ENCODE peak calls at places on chromosomes 13 and 19, in eight cellular contexts. One of them, this sample, is unnamed.
A peak's percentile ranks its signal among the peaks of the same experiment; 100 is the strongest.

GRCh38 chr19:2274937-2275535 is 6.9 kb downstream of the PEAK3 start:
- DNase-seq in H9: peak; percentile 82
- DNase-seq in heart right ventricle: peak; percentile 68
- DNase-seq in suprapubic skin: no peak
- DNase-seq in PC-3: peak; percentile 66
- DNase-seq in mesenchymal stem cell: peak; percentile 79
- DNase-seq in thyroid gland: peak; percentile 65
- DNase-seq in aorta: no peak
- DNase-seq in this sample: peak; percentile 68

GRCh38 chr19:2488942-2489731 is 13.2 kb downstream of the GADD45B start:
- DNase-seq in PC-3: peak; percentile 54
- DNase-seq in aorta: peak; percentile 86
- DNase-seq in heart right ventricle: peak; percentile 50
- DNase-seq in suprapubic skin: no peak
- DNase-seq in thyroid gland: peak; percentile 78
- DNase-seq in H9: no peak
- DNase-seq in mesenchymal stem cell: peak; percentile 58
- DNase-seq in this sample: peak; percentile 47

GRCh38 chr13:57123660-57124059 is 17.1 kb upstream of the PRR20A start:
- DNase-seq in aorta: peak; percentile 68
- DNase-seq in PC-3: no peak
- DNase-seq in mesenchymal stem cell: no peak
- DNase-seq in heart right ventricle: peak; percentile 73
- DNase-seq in suprapubic skin: no peak
- DNase-seq in H9: no peak
- DNase-seq in thyroid gland: no peak
- DNase-seq in this sample: no peak

GRCh38 chr19:57888494-57889231 is at the start of gene ZNF814:
- DNase-seq in suprapubic skin: peak; percentile 85
- DNase-seq in PC-3: no peak
- DNase-seq in heart right ventricle: peak; percentile 92
- DNase-seq in aorta: peak; percentile 74
- DNase-seq in mesenchymal stem cell: peak; percentile 92
- DNase-seq in H9: peak; percentile 94
- DNase-seq in thyroid gland: peak; percentile 90
- DNase-seq in this sample: peak; percentile 79

GRCh38 chr13:54647275-54647674 is 1618.7 kb downstream of the OLFM4 start:
- DNase-seq in heart right ventricle: no peak
- DNase-seq in mesenchymal stem cell: no peak
- DNase-seq in PC-3: no peak
- DNase-seq in H9: no peak
- DNase-seq in aorta: no peak
- DNase-seq in thyroid gland: no peak
- DNase-seq in suprapubic skin: no peak
- DNase-seq in this sample: no peak

GRCh38 chr19:2579678-2580280 is 103.9 kb downstream of the GADD45B start:
- DNase-seq in heart right ventricle: no peak
- DNase-seq in aorta: peak; percentile 44
- DNase-seq in H9: no peak
- DNase-seq in PC-3: no peak
- DNase-seq in thyroid gland: no peak
- DNase-seq in mesenchymal stem cell: no peak
- DNase-seq in suprapubic skin: peak; percentile 65
- DNase-seq in this sample: no peak

GRCh38 chr19:11964858-11965645 is at the start of gene ZNF763:
- DNase-seq in heart right ventricle: peak; percentile 95
- DNase-seq in mesenchymal stem cell: peak; percentile 91
- DNase-seq in aorta: peak; percentile 97
- DNase-seq in thyroid gland: peak; percentile 98
- DNase-seq in suprapubic skin: peak; percentile 97
- DNase-seq in H9: peak; percentile 97
- DNase-seq in PC-3: peak; percentile 75
- DNase-seq in this sample: peak; percentile 97

GRCh38 chr13:78177306-78177705 is 258.7 kb upstream of the EDNRB start:
- DNase-seq in thyroid gland: no peak
- DNase-seq in H9: no peak
- DNase-seq in suprapubic skin: no peak
- DNase-seq in PC-3: no peak
- DNase-seq in mesenchymal stem cell: no peak
- DNase-seq in aorta: no peak
- DNase-seq in heart right ventricle: no peak
- DNase-seq in this sample: no peak

GRCh38 chr19:4256563-4256962 is 9.7 kb downstream of the YJU2 start:
- DNase-seq in H9: no peak
- DNase-seq in mesenchymal stem cell: no peak
- DNase-seq in suprapubic skin: no peak
- DNase-seq in heart right ventricle: no peak
- DNase-seq in thyroid gland: no peak
- DNase-seq in PC-3: no peak
- DNase-seq in aorta: no peak
- DNase-seq in this sample: no peak

GRCh38 chr19:28632357-28633076 is 580.4 kb downstream of the UQCRFS1 start:
- DNase-seq in aorta: no peak
- DNase-seq in suprapubic skin: no peak
- DNase-seq in PC-3: no peak
- DNase-seq in heart right ventricle: no peak
- DNase-seq in mesenchymal stem cell: no peak
- DNase-seq in H9: no peak
- DNase-seq in thyroid gland: no peak
- DNase-seq in this sample: no peak

GRCh38 chr19:38062959-38063786 is 156.2 kb downstream of the SIPA1L3 start:
- DNase-seq in thyroid gland: peak; percentile 39
- DNase-seq in H9: no peak
- DNase-seq in mesenchymal stem cell: peak; percentile 31
- DNase-seq in aorta: no peak
- DNase-seq in PC-3: no peak
- DNase-seq in heart right ventricle: no peak
- DNase-seq in suprapubic skin: no peak
- DNase-seq in this sample: no peak

GRCh38 chr13:75785130-75785529 is 149.0 kb downstream of the LMO7 start:
- DNase-seq in aorta: no peak
- DNase-seq in heart right ventricle: no peak
- DNase-seq in thyroid gland: no peak
- DNase-seq in PC-3: no peak
- DNase-seq in H9: no peak
- DNase-seq in mesenchymal stem cell: no peak
- DNase-seq in suprapubic skin: no peak
- DNase-seq in this sample: no peak

GRCh38 chr19:3738477-3739220 is 22.8 kb downstream of the APBA3 start:
- DNase-seq in aorta: no peak
- DNase-seq in mesenchymal stem cell: no peak
- DNase-seq in suprapubic skin: no peak
- DNase-seq in PC-3: no peak
- DNase-seq in H9: no peak
- DNase-seq in thyroid gland: no peak
- DNase-seq in heart right ventricle: no peak
- DNase-seq in this sample: no peak

GRCh38 chr13:110265682-110266430 is 41.1 kb downstream of the COL4A1 start:
- DNase-seq in thyroid gland: no peak
- DNase-seq in aorta: peak; percentile 91
- DNase-seq in suprapubic skin: no peak
- DNase-seq in mesenchymal stem cell: no peak
- DNase-seq in heart right ventricle: peak; percentile 62
- DNase-seq in PC-3: no peak
- DNase-seq in H9: no peak
- DNase-seq in this sample: no peak
- H3K27ac ChIP-seq in thyroid gland: peak overlapping the region; percentile 59
- H3K27ac ChIP-seq in aorta: peak overlapping the region; percentile 2
- H3K27ac ChIP-seq in suprapubic skin: peak overlapping the region; percentile 15
- H3K27ac ChIP-seq in mesenchymal stem cell: no peak overlapping the region
- H3K27ac ChIP-seq in heart right ventricle: peak overlapping the region; percentile 56
- H3K27ac ChIP-seq in PC-3: no peak overlapping the region
- H3K27ac ChIP-seq in H9: no peak overlapping the region
- H3K27ac ChIP-seq in this sample: peak overlapping the region; percentile 45

GRCh38 chr19:18308051-18308947 is 14.6 kb downstream of the LSM4 start:
- DNase-seq in suprapubic skin: no peak
- DNase-seq in mesenchymal stem cell: no peak
- DNase-seq in H9: no peak
- DNase-seq in thyroid gland: no peak
- DNase-seq in aorta: no peak
- DNase-seq in heart right ventricle: no peak
- DNase-seq in PC-3: no peak
- DNase-seq in this sample: no peak
- H3K27ac ChIP-seq in suprapubic skin: peak overlapping the region; percentile 20
- H3K27ac ChIP-seq in mesenchymal stem cell: no peak overlapping the region
- H3K27ac ChIP-seq in H9: no peak overlapping the region
- H3K27ac ChIP-seq in thyroid gland: peak overlapping the region; percentile 96
- H3K27ac ChIP-seq in aorta: peak overlapping the region; percentile 76
- H3K27ac ChIP-seq in heart right ventricle: peak overlapping the region; percentile 97
- H3K27ac ChIP-seq in PC-3: no peak overlapping the region
- H3K27ac ChIP-seq in this sample: no peak overlapping the region

DNA sequence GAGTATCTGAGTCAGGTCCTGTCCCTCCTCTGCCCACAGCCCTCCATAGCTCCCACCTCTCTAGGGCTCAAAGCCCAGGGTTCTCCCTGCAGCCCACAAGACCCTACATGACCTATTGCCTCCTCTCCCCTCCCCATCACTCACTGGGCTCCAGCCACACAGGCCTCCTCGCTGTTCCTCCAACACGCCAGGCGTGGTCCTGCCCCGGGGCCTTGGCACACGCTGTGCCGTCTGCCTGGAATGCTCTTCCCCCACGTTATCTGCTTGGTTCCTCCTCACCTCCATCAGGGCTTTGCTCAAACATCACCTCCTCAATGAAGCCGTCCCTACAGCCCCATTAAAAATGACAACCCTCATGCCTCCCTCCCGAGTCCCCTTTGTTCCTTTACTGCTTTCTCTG is 21.1 kb downstream of the PTPRS start:
- DNase-seq in heart right ventricle: no peak
- DNase-seq in PC-3: no peak
- DNase-seq in thyroid gland: no peak
- DNase-seq in suprapubic skin: no peak
- DNase-seq in aorta: no peak
- DNase-seq in H9: no peak
- DNase-seq in mesenchymal stem cell: no peak
- DNase-seq in this sample: no peak
- H3K27ac ChIP-seq in heart right ventricle: no peak overlapping the region
- H3K27ac ChIP-seq in PC-3: no peak overlapping the region
- H3K27ac ChIP-seq in thyroid gland: no peak overlapping the region
- H3K27ac ChIP-seq in suprapubic skin: no peak overlapping the region
- H3K27ac ChIP-seq in aorta: no peak overlapping the region
- H3K27ac ChIP-seq in H9: no peak overlapping the region
- H3K27ac ChIP-seq in mesenchymal stem cell: no peak overlapping the region
- H3K27ac ChIP-seq in this sample: no peak overlapping the region

GRCh38 chr13:73060251-73061160 is 1.7 kb downstream of the KLF5 start:
- DNase-seq in mesenchymal stem cell: peak; percentile 80
- DNase-seq in PC-3: peak; percentile 60
- DNase-seq in thyroid gland: peak; percentile 47
- DNase-seq in aorta: peak; percentile 48
- DNase-seq in suprapubic skin: no peak
- DNase-seq in heart right ventricle: peak; percentile 31
- DNase-seq in H9: no peak
- DNase-seq in this sample: no peak

GRCh38 chr13:73061478-73062275 is 2.9 kb downstream of the KLF5 start:
- DNase-seq in mesenchymal stem cell: no peak
- DNase-seq in H9: no peak
- DNase-seq in heart right ventricle: no peak
- DNase-seq in thyroid gland: peak; percentile 33
- DNase-seq in aorta: no peak
- DNase-seq in suprapubic skin: no peak
- DNase-seq in PC-3: no peak
- DNase-seq in this sample: no peak

GRCh38 chr13:73058432-73058740 is 419 bp upstream of the KLF5 start:
- DNase-seq in PC-3: no peak
- DNase-seq in H9: no peak
- DNase-seq in aorta: no peak
- DNase-seq in mesenchymal stem cell: no peak
- DNase-seq in thyroid gland: no peak
- DNase-seq in suprapubic skin: no peak
- DNase-seq in heart right ventricle: no peak
- DNase-seq in this sample: no peak

GRCh38 chr13:73058741-73059459 is at the start of gene KLF5:
- DNase-seq in thyroid gland: peak; percentile 99
- DNase-seq in H9: peak; percentile 97
- DNase-seq in heart right ventricle: peak; percentile 95
- DNase-seq in PC-3: peak; percentile 96
- DNase-seq in suprapubic skin: peak; percentile 98
- DNase-seq in aorta: peak; percentile 97
- DNase-seq in mesenchymal stem cell: peak; percentile 95
- DNase-seq in this sample: peak; percentile 98

DNA sequence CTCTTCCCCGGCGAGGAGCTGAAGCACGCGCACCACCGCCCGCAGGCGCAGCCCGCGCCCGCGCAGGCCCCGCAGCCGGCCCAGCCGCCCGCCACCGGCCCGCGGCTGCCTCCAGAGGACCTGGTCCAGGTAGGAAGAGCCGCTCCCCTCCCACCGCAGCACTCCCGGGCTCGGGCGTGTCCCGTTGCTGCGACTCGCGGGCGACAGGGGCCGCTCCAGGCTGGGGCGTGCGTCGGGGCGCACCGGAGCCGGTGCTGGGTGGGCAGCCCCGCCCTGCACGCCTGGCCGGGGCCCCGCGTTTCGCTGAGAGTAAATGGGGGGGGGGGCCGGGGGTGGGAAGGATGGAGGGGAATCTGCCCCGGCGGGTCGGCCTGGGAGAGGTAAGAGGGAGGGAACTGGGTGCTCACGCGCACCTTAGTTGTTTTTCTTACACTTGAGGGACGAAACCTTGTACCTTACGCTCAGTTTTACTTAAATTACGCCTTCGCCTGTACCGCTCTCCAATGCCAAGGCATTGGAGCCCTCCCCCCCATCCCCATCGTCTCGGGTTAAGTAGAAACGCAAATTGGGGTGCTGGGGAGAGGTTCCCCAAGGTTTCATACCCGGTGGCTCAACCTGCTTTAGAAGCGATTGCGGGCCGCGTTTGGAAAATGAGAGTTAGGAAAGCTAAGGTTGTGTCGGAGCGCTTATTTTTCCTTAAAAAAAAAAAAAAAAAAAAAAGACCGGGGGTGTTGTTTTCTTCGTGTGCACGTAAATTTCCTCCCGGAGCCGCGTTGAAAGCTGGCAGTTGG is 850 bp downstream of the KLF5 start:
- DNase-seq in suprapubic skin: no peak
- DNase-seq in PC-3: peak; percentile 43
- DNase-seq in H9: peak; percentile 72
- DNase-seq in thyroid gland: peak; percentile 81
- DNase-seq in aorta: peak; percentile 57
- DNase-seq in mesenchymal stem cell: peak; percentile 38
- DNase-seq in heart right ventricle: peak; percentile 30
- DNase-seq in this sample: peak; percentile 66
- H3K27ac ChIP-seq in suprapubic skin: peak overlapping the region; percentile 95
- H3K27ac ChIP-seq in PC-3: peak overlapping the region; percentile 79
- H3K27ac ChIP-seq in H9: no peak overlapping the region
- H3K27ac ChIP-seq in thyroid gland: peak overlapping the region; percentile 87
- H3K27ac ChIP-seq in aorta: peak overlapping the region; percentile 1
- H3K27ac ChIP-seq in mesenchymal stem cell: no peak overlapping the region
- H3K27ac ChIP-seq in heart right ventricle: peak overlapping the region; percentile 74
- H3K27ac ChIP-seq in this sample: peak overlapping the region; percentile 64

DNA sequence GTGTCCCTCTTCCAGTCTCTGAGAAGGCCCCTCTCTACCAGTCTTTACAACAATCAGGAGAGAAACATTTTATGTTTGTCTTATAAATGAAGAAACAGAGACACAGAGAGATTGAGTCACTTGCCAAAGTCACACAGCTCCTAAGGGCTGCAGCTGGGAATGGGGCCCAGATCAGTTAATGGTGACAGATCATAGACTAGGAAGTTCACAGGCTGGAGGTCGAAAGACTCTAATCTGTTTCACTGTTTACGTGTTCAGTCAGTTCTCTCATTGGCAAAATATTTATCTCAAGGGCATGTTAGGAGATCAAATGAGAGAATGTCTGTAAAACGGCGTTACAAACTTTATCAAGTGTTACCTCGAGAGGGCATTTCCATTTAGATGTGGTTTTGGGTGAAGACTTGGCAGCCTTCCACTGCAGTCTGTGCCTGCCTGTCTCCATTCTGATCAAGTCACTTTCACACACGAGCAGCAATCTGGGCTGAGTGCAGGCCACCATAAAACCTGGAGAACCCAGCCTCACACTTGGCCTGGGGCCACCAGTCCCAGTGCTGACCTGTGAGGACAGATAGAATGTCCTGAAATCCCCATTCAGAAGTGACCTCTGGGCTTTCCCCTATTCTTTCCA is 65.1 kb downstream of the SIAH3 start:
- DNase-seq in mesenchymal stem cell: no peak
- DNase-seq in PC-3: no peak
- DNase-seq in suprapubic skin: no peak
- DNase-seq in H9: no peak
- DNase-seq in thyroid gland: peak; percentile 63
- DNase-seq in heart right ventricle: peak; percentile 16
- DNase-seq in aorta: no peak
- DNase-seq in this sample: no peak
- H3K27ac ChIP-seq in mesenchymal stem cell: no peak overlapping the region
- H3K27ac ChIP-seq in PC-3: no peak overlapping the region
- H3K27ac ChIP-seq in suprapubic skin: no peak overlapping the region
- H3K27ac ChIP-seq in H9: no peak overlapping the region
- H3K27ac ChIP-seq in thyroid gland: no peak overlapping the region
- H3K27ac ChIP-seq in heart right ventricle: no peak overlapping the region
- H3K27ac ChIP-seq in aorta: no peak overlapping the region
- H3K27ac ChIP-seq in this sample: no peak overlapping the region